ENCODE peak calls at places on chromosome 3, in seven cellular contexts. Y is HCT116, M is adrenal gland, R is body of pancreas, H is HepG2, X is esophagus muscularis mucosa, I is upper lobe of left lung. L is an unnamed sample.

GRCh38 chr3:52775877-52776276 is 1.5 kb upstream of the ITIH1 start:
- DNase-seq in H (peak), X (no peak), I (no peak), R (no peak), Y (no peak), M (no peak), L (no peak)

GRCh38 chr3:197181751-197182150 is 116.7 kb downstream of the DLG1 start:
- DNase-seq in X (no peak), Y (no peak), I (peak), R (peak), H (no peak), M (peak), L (no peak)

GRCh38 chr3:154464440-154465148 is 34.6 kb upstream of the GPR149 start:
- DNase-seq in Y (no peak), R (no peak), X (no peak), M (no peak), H (no peak), I (no peak), L (no peak)

GRCh38 chr3:3015472-3016089 is 94.6 kb downstream of the IL5RA start:
- DNase-seq in Y (peak), M (no peak), I (no peak), X (no peak), H (peak), R (no peak), L (no peak)

GRCh38 chr3:128424508-128425069 is 42.1 kb downstream of the DNAJB8 start:
- DNase-seq in H (no peak), X (no peak), I (no peak), Y (peak), R (no peak), M (no peak), L (no peak)

GRCh38 chr3:43998841-43999805 is 242.6 kb upstream of the TOPAZ1 start:
- DNase-seq in R (no peak), H (no peak), I (no peak), M (no peak), X (no peak), Y (no peak), L (peak)

GRCh38 chr3:77150028-77150427 is 110.1 kb downstream of the ROBO2 start:
- DNase-seq in Y (no peak), R (no peak), H (no peak), I (no peak), M (no peak), X (no peak), L (no peak)

GRCh38 chr3:196287066-196287404 is 491 bp downstream of the PCYT1A start:
- DNase-seq in X (no peak), I (peak), Y (no peak), H (no peak), M (no peak), R (no peak), L (no peak)

GRCh38 chr3:107392549-107393165 is 15.4 kb downstream of the CCDC54 start:
- DNase-seq in X (no peak), Y (no peak), H (no peak), R (no peak), M (no peak), I (no peak), L (no peak)

GRCh38 chr3:4976109-4976508 is 3.1 kb upstream of the BHLHE40 start:
- DNase-seq in R (peak), X (no peak), I (peak), Y (peak), H (peak), M (peak), L (no peak)

GRCh38 chr3:50370594-50370993 is 11.3 kb upstream of the TMEM115 start:
- DNase-seq in R (no peak), I (no peak), M (no peak), Y (no peak), H (no peak), X (no peak), L (no peak)

GRCh38 chr3:134373278-134373941 is 837 bp downstream of the AMOTL2 start:
- DNase-seq in R (peak), I (peak), Y (no peak), X (peak), H (peak), M (peak), L (peak)

GRCh38 chr3:195914648-195915473 is 6.5 kb upstream of the TNK2 start:
- DNase-seq in H (peak), M (peak), I (peak), R (peak), X (peak), Y (peak), L (peak)

GRCh38 chr3:106256249-106256957 is 387.6 kb upstream of the CBLB start:
- DNase-seq in H (no peak), R (no peak), M (no peak), Y (no peak), I (no peak), X (no peak), L (no peak)

GRCh38 chr3:4782095-4782494 is 197.1 kb upstream of the BHLHE40 start:
- DNase-seq in H (no peak), I (no peak), M (no peak), R (no peak), Y (no peak), X (no peak), L (no peak)

GRCh38 chr3:9109570-9109914 is 139.9 kb downstream of the SRGAP3 start:
- DNase-seq in H (no peak), M (no peak), I (no peak), R (no peak), Y (no peak), X (no peak), L (no peak)

GRCh38 chr3:118077332-118077731 is 957.3 kb downstream of the IGSF11 start:
- DNase-seq in R (no peak), M (no peak), X (no peak), Y (no peak), H (no peak), I (no peak), L (no peak)

GRCh38 chr3:150232992-150233451 is 175.1 kb upstream of the TSC22D2 start:
- DNase-seq in X (no peak), I (no peak), R (no peak), M (no peak), H (no peak), Y (no peak), L (no peak)

GRCh38 chr3:108552267-108553159 is 36.7 kb downstream of the CIP2A start:
- DNase-seq in R (peak), X (no peak), M (no peak), I (no peak), Y (peak), H (peak), L (no peak)

GRCh38 chr3:126946387-126946786 is 36.5 kb upstream of the PLXNA1 start:
- DNase-seq in I (no peak), Y (no peak), M (no peak), H (no peak), R (no peak), X (no peak), L (no peak)

GRCh38 chr3:38107911-38108648 is 28.8 kb downstream of the ACAA1 start:
- DNase-seq in I (no peak), Y (no peak), R (no peak), H (no peak), M (no peak), X (no peak), L (no peak)

GRCh38 chr3:39491733-39492350 is 24.4 kb downstream of the MOBP start:
- DNase-seq in Y (no peak), H (no peak), M (no peak), I (no peak), R (no peak), X (no peak), L (no peak)

GRCh38 chr3:71442648-71443047 is 140.9 kb downstream of the FOXP1 start:
- DNase-seq in Y (no peak), X (no peak), M (no peak), R (no peak), I (no peak), H (no peak), L (peak)

GRCh38 chr3:13139471-13140065 is 66.3 kb upstream of the IQSEC1 start:
- DNase-seq in H (no peak), R (no peak), Y (no peak), I (peak), X (no peak), M (no peak), L (no peak)

GRCh38 chr3:195508185-195508584 is 34.9 kb downstream of the PPP1R2 start:
- DNase-seq in H (no peak), R (no peak), Y (no peak), M (no peak), X (no peak), I (no peak), L (no peak)

GRCh38 chr3:128210711-128211110 is 57.4 kb downstream of the EEFSEC start:
- DNase-seq in Y (no peak), X (no peak), M (no peak), R (no peak), H (no peak), I (no peak), L (no peak)

GRCh38 chr3:18898911-18899310 is 249.4 kb upstream of the KCNH8 start:
- DNase-seq in Y (no peak), X (no peak), M (no peak), I (no peak), H (no peak), R (no peak), L (no peak)

GRCh38 chr3:175161291-175161690 is 302.2 kb downstream of the NAALADL2 start:
- DNase-seq in R (no peak), H (no peak), Y (no peak), I (no peak), X (no peak), M (no peak), L (no peak)

GRCh38 chr3:143935678-143936077 is 35.9 kb upstream of the DIPK2A start:
- DNase-seq in Y (no peak), R (no peak), I (no peak), M (no peak), X (no peak), H (no peak), L (no peak)

GRCh38 chr3:51539291-51539891 is 872 bp downstream of the RAD54L2 start:
- DNase-seq in H (no peak), I (peak), X (no peak), Y (no peak), R (peak), M (peak), L (no peak)

GRCh38 chr3:51538115-51538458 is 432 bp upstream of the RAD54L2 start:
- DNase-seq in X (no peak), I (no peak), H (no peak), M (no peak), R (no peak), Y (no peak), L (no peak)

GRCh38 chr3:51535146-51536019 is 3.1 kb upstream of the RAD54L2 start:
- DNase-seq in I (no peak), M (no peak), X (no peak), R (no peak), H (no peak), Y (no peak), L (no peak)

GRCh38 chr3:51544011-51544775 is 5.7 kb downstream of the RAD54L2 start:
- DNase-seq in R (no peak), M (no peak), I (no peak), X (no peak), H (no peak), Y (no peak), L (no peak)

DNA sequence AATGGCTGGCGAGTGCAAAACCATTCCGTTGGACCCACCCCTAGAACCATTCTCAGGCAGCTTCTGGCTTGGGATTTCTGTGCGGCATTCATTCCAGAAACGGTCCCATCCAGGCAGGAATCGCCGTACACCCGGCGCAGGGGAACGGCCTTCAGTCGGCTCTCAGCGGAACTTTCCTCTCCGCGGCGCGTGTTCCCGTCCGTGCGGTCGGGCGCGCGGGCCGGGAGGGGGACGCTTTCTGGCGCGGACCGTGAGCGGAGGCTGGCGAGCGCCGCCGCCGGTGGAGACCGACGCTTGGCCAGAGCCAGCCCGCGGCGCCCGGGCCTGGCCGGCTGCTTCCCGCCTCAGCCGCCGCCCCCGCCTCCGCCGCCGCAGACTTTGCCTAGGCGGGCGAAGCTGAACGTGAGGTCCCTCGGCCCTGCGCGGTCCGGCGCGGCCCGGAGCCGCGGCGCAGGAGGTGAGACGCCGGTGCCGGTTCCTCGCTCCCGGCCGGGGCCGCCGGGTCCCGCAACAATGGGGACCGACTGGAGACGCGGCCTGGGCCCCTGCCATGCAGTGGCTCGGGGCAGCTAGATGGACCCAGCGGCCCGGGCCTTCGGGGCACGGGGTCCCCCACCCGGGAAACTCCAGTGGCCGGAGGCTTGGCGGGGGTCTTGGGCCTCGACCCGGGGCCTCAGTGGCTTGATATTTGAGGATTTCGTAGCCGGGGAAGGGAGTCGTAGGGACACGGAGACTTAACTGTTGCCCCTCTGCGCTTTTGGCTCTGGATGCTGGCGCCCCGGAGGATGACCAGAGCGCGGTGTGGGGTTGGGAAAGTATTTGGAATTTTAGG is at the start of gene RAD54L2:
- DNase-seq in R (peak), X (no peak), I (peak), Y (peak), M (peak), H (peak), L (peak)
- TF ChIP-seq POLR2A in R (peak), X (no peak), I (peak), Y (no peak), M (peak), H (peak), L (peak)

GRCh38 chr3:14949126-14949525 is 1.7 kb downstream of the NR2C2 start:
- DNase-seq in R (no peak), H (no peak), M (no peak), I (no peak), X (no peak), Y (no peak), L (no peak)
- TF ChIP-seq POLR2A in R (no peak), H (no peak), M (no peak), I (no peak), X (no peak), Y (no peak), L (no peak)

DNA sequence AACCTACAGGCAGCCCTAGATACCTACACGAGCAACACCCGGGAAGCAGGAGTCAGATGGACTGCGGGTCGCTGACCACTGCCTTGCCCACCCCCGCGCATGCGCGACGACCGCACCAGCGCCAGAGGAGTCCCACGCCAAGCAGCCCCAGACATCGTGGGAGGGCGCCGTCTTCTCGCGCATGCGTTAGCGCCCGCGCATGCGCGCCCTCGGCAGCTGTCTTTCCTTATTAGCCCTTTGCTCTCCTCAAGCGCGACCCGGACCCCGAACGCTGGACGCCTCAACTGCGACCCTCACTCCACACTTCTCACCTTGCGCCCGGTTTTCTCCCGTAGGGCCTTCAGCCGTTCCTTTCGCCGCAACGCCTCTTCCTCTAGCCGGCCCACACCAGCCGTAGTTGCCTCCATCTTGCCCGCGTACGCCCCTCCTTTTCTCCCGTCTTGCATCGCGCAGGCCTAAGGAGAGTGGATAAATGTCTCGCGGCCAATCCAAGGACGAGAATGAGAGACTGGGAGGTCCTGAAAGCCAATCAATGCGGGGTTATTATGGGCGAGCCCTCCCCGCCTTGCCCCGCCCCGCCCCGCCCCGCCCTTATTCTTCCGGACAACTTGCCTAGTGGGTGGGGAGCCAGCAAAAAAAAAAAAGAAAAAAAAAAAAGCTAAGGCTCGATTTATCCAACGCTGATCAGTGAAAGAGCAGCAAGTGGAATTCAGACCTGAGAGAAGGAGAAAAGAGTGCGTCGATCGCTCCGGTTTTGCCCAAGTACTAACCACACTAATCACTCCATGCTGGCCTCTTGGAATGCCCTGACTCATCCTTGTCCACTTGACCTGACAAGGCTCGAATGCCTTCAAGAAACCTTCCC is at the start of gene CCDC12:
- DNase-seq in X (peak), R (peak), H (peak), M (peak), Y (peak), I (peak), L (peak)
- TF ChIP-seq POLR2A in X (peak), R (peak), H (no peak), M (peak), Y (no peak), I (peak), L (peak)

DNA sequence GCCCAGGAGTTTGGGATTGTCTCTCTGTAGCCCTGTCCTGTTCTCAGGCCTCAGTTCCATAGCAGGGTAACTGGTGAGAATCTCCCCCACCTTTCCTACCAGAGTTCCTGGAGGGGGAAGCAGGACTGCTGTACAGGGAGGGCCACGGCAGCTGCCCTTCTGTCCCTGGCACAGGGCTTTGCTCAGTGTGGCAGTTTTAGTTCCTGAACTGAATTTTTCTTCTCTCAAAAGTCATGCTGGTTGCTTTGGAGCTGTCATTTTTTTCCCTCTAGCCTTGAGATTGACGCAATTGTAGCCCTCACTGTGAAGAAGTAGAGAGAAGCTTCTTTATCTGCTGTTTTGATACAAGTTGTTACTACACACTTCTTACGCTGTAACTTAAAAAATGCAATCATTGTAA is 55.5 kb downstream of the TPRG1 start:
- DNase-seq in Y (no peak), I (no peak), M (no peak), R (no peak), X (no peak), H (no peak), L (no peak)
- TF ChIP-seq POLR2A in Y (no peak), I (no peak), M (no peak), R (no peak), X (no peak), H (no peak), L (no peak)

DNA sequence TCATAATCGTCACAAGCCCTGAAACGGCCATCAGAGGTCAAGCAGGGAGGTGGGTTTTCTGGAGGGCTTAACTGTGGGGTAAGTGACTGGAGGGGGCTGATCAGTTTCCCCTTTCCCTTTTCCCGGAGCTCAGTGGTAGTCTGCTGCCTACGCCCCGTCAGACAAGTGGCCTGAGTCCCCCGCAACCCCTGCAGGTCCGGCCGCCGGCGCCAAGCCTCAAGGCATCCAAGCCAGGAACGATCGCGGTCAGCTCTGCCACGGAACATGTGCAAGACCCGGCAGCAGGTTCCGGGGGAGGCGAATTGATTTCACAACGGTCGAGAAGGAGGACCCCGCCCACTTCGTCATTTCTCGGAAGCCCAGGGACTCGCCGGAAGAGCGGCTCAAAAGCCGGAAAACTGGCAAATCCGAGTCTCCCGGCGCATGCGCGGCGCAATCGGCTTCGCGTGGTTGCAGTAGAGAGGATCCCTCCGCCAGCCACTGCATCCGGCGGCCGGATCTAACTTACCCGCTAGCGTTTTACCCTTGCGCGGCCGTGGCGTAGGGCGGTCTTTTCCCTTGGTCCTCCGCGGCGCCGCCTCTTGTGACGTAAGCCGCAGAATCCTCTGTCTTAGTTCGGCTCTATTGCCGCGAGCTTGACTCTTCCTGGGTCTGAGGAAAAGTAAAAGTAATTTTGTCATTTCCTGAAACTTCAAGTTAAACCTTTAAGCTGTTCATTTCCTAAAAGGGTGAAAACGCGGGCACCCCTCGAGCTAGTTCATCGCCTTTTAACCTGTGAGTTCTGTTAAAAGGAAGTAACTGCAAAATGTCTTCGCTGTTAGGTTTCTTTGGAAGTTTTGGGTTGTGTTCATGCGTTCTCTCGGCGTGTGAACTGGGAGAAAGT is 14.9 kb upstream of the CCNL1 start:
- DNase-seq in Y (peak), I (peak), M (peak), H (peak), R (peak), X (peak), L (peak)
- TF ChIP-seq POLR2A in Y (peak), I (peak), M (peak), H (peak), R (peak), X (peak), L (peak)

L was measured in Peyer's patch.